ENCODE peak calls at places on chromosomes 3 and 15, in four cellular contexts. Z, O, I and G are unnamed samples. For H3K36me3, the result is how much of the 10 kb centered on the place peaks cover.

GRCh38 chr15:86337071-86337470 is 257.4 kb downstream of the AGBL1 start:
- DNase-seq in O (no peak), Z (no peak), I (no peak), G (peak)

GRCh38 chr3:129278970-129279906 is 568 bp downstream of the HMCES start:
- DNase-seq in O (peak), I (peak), Z (peak), G (peak)

GRCh38 chr3:184039414-184039813 is 7.9 kb downstream of the HTR3D start:
- DNase-seq in Z (no peak), I (no peak), O (no peak), G (peak)

GRCh38 chr15:74782596-74783071 is 754 bp downstream of the CSK start:
- DNase-seq in O (no peak), I (no peak), Z (no peak), G (no peak)

GRCh38 chr3:12442654-12443501 is 41.4 kb upstream of the TSEN2 start:
- DNase-seq in I (no peak), Z (peak), O (peak), G (no peak)

GRCh38 chr3:60146121-60146520 is 1096.3 kb upstream of the CFAP20DC start:
- DNase-seq in O (no peak), I (no peak), Z (no peak), G (no peak)

GRCh38 chr3:21673393-21673792 is 77.6 kb downstream of the ZNF385D start:
- DNase-seq in I (no peak), O (no peak), Z (no peak), G (peak)

GRCh38 chr15:80991446-80991845 is 1.8 kb upstream of the MESD start:
- DNase-seq in Z (peak), I (peak), O (peak), G (peak)

GRCh38 chr3:9246196-9246595 is 3.2 kb downstream of the SRGAP3 start:
- DNase-seq in I (no peak), O (no peak), Z (no peak), G (no peak)

GRCh38 chr3:14988988-14989394 is 41.6 kb downstream of the NR2C2 start:
- DNase-seq in O (no peak), I (peak), Z (no peak), G (no peak)

GRCh38 chr3:122986790-122987189 is 40.8 kb downstream of the SEMA5B start:
- DNase-seq in O (no peak), Z (no peak), I (no peak), G (no peak)

GRCh38 chr15:101024111-101024695 is 105.0 kb downstream of the LRRK1 start:
- DNase-seq in I (no peak), O (peak), Z (peak), G (no peak)

GRCh38 chr3:56137406-56137805 is 330.9 kb downstream of the ERC2 start:
- DNase-seq in O (no peak), I (no peak), Z (no peak), G (no peak)

GRCh38 chr3:182626484-182627467 is 166.5 kb upstream of the ATP11B start:
- DNase-seq in O (no peak), Z (no peak), I (no peak), G (no peak)

GRCh38 chr3:137845666-137846065 is 81.6 kb downstream of the SOX14 start:
- DNase-seq in I (no peak), O (no peak), Z (no peak), G (no peak)

GRCh38 chr3:51671090-51672082 is at the start of gene TEX264:
- DNase-seq in I (peak), O (peak), Z (peak), G (peak)

GRCh38 chr3:55718475-55718874 is 231.4 kb upstream of the WNT5A start:
- DNase-seq in Z (peak), I (no peak), O (no peak), G (no peak)

GRCh38 chr15:48544816-48545215 is 100.7 kb downstream of the FBN1 start:
- DNase-seq in O (no peak), Z (peak), I (no peak), G (no peak)

GRCh38 chr15:58590901-58591300 is 158.6 kb downstream of the ADAM10 start:
- DNase-seq in Z (no peak), O (no peak), I (no peak), G (no peak)

GRCh38 chr15:65982941-65983340 is 113.7 kb downstream of the RAB11A start:
- DNase-seq in I (no peak), O (no peak), Z (no peak), G (no peak)

GRCh38 chr3:122394173-122394572 is 10.2 kb downstream of the FAM162A start:
- DNase-seq in Z (peak), I (no peak), O (no peak), G (peak)

GRCh38 chr3:160417311-160417710 is 17.9 kb downstream of the SMC4 start:
- DNase-seq in I (no peak), Z (no peak), O (no peak), G (no peak)
- H3K36me3 ChIP-seq in I (half or more), Z (under half), O (half or more), G (under half)

DNA sequence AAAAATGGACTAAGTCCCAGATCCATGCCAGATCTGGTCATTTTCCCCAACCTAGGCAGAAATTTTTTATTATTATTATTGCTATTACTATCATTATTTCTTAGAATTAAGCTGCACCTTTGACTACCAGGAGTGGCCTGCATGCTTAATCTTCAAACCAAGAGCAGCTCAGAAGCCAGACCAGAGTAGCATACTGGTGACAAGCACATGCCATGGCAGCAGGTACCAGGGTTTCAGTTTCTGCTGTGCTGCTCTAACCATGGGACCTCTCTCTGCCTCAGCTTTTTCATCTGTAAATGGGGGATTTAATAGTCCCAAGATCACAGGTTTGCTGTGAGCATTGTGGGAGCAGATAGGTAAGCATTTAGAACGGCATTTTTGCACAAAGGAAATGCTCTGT is 262.3 kb downstream of the SLCO3A1 start:
- DNase-seq in I (no peak), O (no peak), Z (no peak), G (no peak)
- H3K36me3 ChIP-seq in I (under half), O (under half), Z (under half), G (under half)

GRCh38 chr15:49624046-49624445 is 3.2 kb downstream of the DTWD1 start:
- DNase-seq in I (no peak), O (no peak), Z (peak), G (no peak)

GRCh38 chr15:49622561-49622960 is 1.7 kb downstream of the DTWD1 start:
- DNase-seq in I (no peak), O (no peak), Z (no peak), G (no peak)

GRCh38 chr15:49628379-49628778 is 7.5 kb downstream of the DTWD1 start:
- DNase-seq in I (no peak), O (no peak), Z (no peak), G (no peak)

GRCh38 chr15:49627407-49627877 is 6.6 kb downstream of the DTWD1 start:
- DNase-seq in O (no peak), Z (peak), I (no peak), G (peak)

DNA sequence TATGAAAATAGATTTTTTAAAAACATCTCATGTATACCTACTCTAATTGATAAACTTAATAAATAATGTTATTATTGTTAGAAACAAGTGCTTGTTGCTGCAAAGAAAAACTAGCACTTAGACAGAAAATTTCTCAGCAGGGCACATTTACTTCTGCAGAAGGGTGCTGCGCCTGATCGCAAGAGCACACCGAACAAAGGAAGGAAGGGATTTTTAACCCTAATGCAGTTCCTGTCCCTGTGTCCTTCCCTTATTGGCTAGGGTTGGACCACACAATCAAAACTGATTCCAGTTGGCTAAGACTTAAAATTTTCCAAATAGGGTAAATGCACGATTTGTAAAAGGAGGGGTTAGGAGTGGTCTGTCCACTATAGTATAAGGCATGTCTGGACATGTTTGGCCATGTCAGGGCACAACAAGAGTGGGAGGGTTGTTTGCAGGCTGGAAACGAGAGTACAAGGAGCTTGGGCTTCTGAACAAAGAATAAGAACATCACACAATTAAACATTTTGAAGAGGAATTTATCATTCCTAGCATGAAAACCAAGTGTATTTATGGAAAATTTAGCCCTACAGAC is 4.7 kb downstream of the DTWD1 start:
- DNase-seq in Z (no peak), I (no peak), O (no peak), G (no peak)
- H3K36me3 ChIP-seq in Z (under half), I (under half), O (under half), G (under half)

GRCh38 chr3:47503033-47503432 is 10.5 kb downstream of the ELP6 start:
- DNase-seq in Z (no peak), I (no peak), O (no peak), G (no peak)
- H3K36me3 ChIP-seq in Z (under half), I (half or more), O (half or more), G (under half)

GRCh38 chr3:66393486-66394260 is 107.1 kb downstream of the LRIG1 start:
- DNase-seq in O (peak), I (peak), Z (peak), G (no peak)

GRCh38 chr3:66394261-66395249 is 106.3 kb downstream of the LRIG1 start:
- DNase-seq in I (no peak), Z (peak), O (peak), G (no peak)

GRCh38 chr3:66390013-66390412 is 110.8 kb downstream of the LRIG1 start:
- DNase-seq in I (peak), Z (no peak), O (no peak), G (no peak)

GRCh38 chr3:66392966-66393485 is 107.8 kb downstream of the LRIG1 start:
- DNase-seq in Z (no peak), O (peak), I (no peak), G (no peak)

DNA sequence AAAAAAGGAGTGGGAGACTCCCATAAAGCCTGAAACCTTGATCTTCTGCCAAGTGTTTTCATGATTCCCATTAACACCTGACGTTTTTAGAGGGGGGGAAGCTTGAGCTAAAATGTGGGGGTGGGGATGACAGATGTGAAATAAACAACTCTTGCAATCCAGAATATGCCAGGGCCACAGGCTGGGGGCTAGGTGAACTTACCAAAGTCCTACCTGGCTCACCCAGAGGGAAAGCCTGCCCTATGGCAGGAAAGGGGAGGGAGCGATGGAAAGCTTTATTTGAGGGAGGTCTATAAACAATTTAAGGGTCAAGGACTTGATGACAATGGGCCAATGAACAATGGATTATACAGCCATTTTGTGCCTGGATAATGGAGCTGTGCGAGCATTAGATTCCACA is 108.3 kb downstream of the LRIG1 start:
- DNase-seq in O (peak), Z (no peak), I (no peak), G (no peak)
- H3K36me3 ChIP-seq in O (half or more), Z (under half), I (half or more), G (under half)

GRCh38 chr3:48411041-48411588 is 18.8 kb downstream of the PLXNB1 start:
- DNase-seq in Z (no peak), I (no peak), O (peak), G (no peak)

GRCh38 chr3:48409291-48410201 is 20.3 kb downstream of the PLXNB1 start:
- DNase-seq in O (peak), Z (no peak), I (no peak), G (no peak)

GRCh38 chr3:48411606-48412374 is 18.1 kb downstream of the PLXNB1 start:
- DNase-seq in I (no peak), Z (no peak), O (peak), G (no peak)

GRCh38 chr3:48408823-48409281 is 21.0 kb downstream of the PLXNB1 start:
- DNase-seq in I (no peak), O (peak), Z (no peak), G (no peak)

GRCh38 chr3:48410205-48411040 is 19.5 kb downstream of the PLXNB1 start:
- DNase-seq in I (no peak), O (peak), Z (no peak), G (no peak)
- H3K36me3 ChIP-seq in I (under half), O (half or more), Z (half or more), G (half or more)

GRCh38 chr3:197281849-197282248 is 16.6 kb downstream of the DLG1 start:
- DNase-seq in Z (no peak), I (no peak), O (no peak), G (no peak)

GRCh38 chr3:197292083-197293042 is 6.0 kb downstream of the DLG1 start:
- DNase-seq in O (no peak), I (no peak), Z (no peak), G (peak)

GRCh38 chr3:197285557-197285956 is 12.9 kb downstream of the DLG1 start:
- DNase-seq in I (no peak), Z (no peak), O (no peak), G (no peak)

GRCh38 chr3:197289726-197290125 is 8.7 kb downstream of the DLG1 start:
- DNase-seq in Z (peak), I (no peak), O (no peak), G (peak)

GRCh38 chr3:197286678-197287077 is 11.7 kb downstream of the DLG1 start:
- DNase-seq in O (no peak), Z (no peak), I (no peak), G (no peak)
- H3K36me3 ChIP-seq in O (under half), Z (under half), I (half or more), G (under half)

GRCh38 chr3:47017504-47018268 is 38.2 kb downstream of the NBEAL2 start:
- DNase-seq in Z (peak), I (no peak), O (no peak), G (no peak)

GRCh38 chr3:47015151-47015550 is 35.7 kb downstream of the NBEAL2 start:
- DNase-seq in Z (no peak), I (no peak), O (no peak), G (no peak)

GRCh38 chr3:47018269-47018611 is 38.8 kb downstream of the NBEAL2 start:
- DNase-seq in O (no peak), Z (no peak), I (no peak), G (no peak)

GRCh38 chr3:47016086-47016933 is 36.8 kb downstream of the NBEAL2 start:
- DNase-seq in Z (peak), O (no peak), I (no peak), G (no peak)

GRCh38 chr3:47016934-47017435 is 37.5 kb downstream of the NBEAL2 start:
- DNase-seq in I (peak), O (no peak), Z (peak), G (peak)
- H3K36me3 ChIP-seq in I (half or more), O (half or more), Z (under half), G (under half)

DNA sequence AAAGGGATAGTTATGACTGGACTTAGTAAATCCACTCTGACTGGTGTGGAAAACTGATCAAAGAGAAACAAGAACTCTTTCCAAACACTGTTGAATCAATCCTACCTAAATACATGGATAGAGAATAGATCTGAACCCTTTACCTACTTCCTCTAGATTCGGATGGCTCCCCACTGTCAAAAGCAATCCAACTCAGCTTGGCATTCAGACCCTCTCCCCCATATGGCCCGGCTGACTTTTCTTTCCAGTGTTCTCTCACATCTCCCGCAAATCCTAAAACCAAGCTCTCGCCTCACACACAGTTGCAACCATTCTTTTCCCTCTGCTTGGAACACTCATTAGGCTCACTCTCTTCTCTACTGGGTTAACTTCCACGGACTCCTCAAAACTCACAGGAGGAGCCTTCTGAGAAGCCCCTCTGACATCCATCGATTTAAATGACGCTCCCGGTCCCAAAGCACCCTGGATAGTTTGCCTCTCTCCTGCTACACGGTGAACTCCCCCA is 639 bp downstream of the SPICE1 start:
- DNase-seq in I (peak), O (no peak), Z (peak), G (no peak)
- H3K36me3 ChIP-seq in I (under half), O (under half), Z (under half), G (under half)

GRCh38 chr3:152960684-152961083 is 125.8 kb downstream of the P2RY1 start:
- DNase-seq in Z (no peak), O (no peak), I (no peak), G (peak)

GRCh38 chr3:152969557-152970300 is 134.8 kb downstream of the P2RY1 start:
- DNase-seq in O (no peak), I (no peak), Z (no peak), G (peak)

GRCh38 chr3:152968388-152969024 is 133.6 kb downstream of the P2RY1 start:
- DNase-seq in O (no peak), Z (no peak), I (no peak), G (peak)

GRCh38 chr3:152961323-152961722 is 126.4 kb downstream of the P2RY1 start:
- DNase-seq in O (no peak), Z (peak), I (peak), G (peak)

DNA sequence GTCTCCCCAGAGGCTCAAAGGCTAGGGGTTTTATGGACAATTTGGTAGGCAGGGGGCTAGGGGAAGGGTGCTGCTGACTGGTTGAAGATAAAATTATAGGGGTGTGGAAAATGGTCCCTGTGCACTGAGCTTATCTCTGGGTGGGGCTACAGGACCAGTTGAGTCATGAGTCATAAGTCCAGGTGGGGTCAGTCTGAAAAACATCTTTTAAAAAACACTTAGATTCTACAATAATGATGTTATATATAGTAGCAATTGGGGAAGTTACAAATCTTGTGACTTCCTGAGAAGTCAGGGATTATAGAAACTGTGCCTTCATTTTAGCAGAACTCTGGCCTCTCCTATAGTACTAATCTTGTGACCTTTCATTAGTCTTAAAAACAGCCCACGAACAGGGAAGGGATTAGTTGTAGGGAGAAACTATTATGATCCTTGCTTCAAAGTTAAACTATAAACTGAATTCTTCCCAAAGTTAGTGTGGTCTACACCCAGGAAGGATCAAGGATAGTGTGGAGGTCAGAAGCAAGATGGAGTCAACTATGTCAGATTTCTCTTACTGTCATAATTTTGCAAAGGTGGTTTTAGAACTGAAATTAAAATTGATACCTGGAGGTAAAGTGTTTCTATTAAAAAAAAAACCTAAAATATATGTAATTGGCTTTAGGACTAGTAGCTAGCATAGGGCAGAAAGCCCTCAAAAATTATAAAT is 130.1 kb downstream of the P2RY1 start:
- DNase-seq in O (no peak), I (no peak), Z (no peak), G (peak)
- H3K36me3 ChIP-seq in O (under half), I (under half), Z (under half), G (under half)